ENCODE peak calls at places on chromosomes 12 and 14, in five cellular contexts. J is neural progenitor cell, T is lower lobe of right lung, B is heart left ventricle, L is body of pancreas. U is an unnamed sample. For H3K36me3, the result is how much of the 10 kb centered on the place peaks cover.

GRCh38 chr14:80987235-80988032 is 32.0 kb downstream of the TSHR start:
- DNase-seq in B (no peak), T (no peak), L (peak), J (peak), U (peak)

GRCh38 chr14:104717646-104718045 is 6.4 kb upstream of the ADSS1 start:
- DNase-seq in J (no peak), T (no peak), B (no peak), L (no peak), U (no peak)

GRCh38 chr14:61285364-61285763 is 4.2 kb upstream of the TMEM30B start:
- DNase-seq in L (no peak), T (no peak), B (no peak), J (no peak), U (no peak)

GRCh38 chr12:127760996-127761395 is 506.0 kb upstream of the TMEM132C start:
- DNase-seq in J (peak), B (no peak), L (no peak), T (no peak), U (no peak)

GRCh38 chr12:76455582-76456345 is 103.8 kb downstream of the OSBPL8 start:
- DNase-seq in T (no peak), L (peak), J (peak), B (no peak), U (peak)

GRCh38 chr14:22886500-22887259 is 3.7 kb downstream of the REM2 start:
- DNase-seq in J (peak), L (peak), B (peak), T (peak), U (no peak)

GRCh38 chr14:61581340-61581739 is 114.0 kb upstream of the HIF1A start:
- DNase-seq in L (no peak), J (no peak), B (no peak), T (no peak), U (no peak)

GRCh38 chr14:90513151-90514014 is 116.6 kb downstream of the CALM1 start:
- DNase-seq in T (peak), B (peak), J (peak), L (peak), U (no peak)

GRCh38 chr14:104039214-104039613 is 46.3 kb upstream of the ASPG start:
- DNase-seq in B (no peak), T (no peak), L (no peak), J (no peak), U (no peak)

GRCh38 chr14:96626916-96627315 is 124.7 kb downstream of the PAPOLA start:
- DNase-seq in B (no peak), T (no peak), L (no peak), J (no peak), U (no peak)

GRCh38 chr12:116157845-116158267 is 119.6 kb downstream of the MED13L start:
- DNase-seq in T (no peak), J (peak), B (no peak), L (no peak), U (no peak)

GRCh38 chr12:71780207-71780822 is 25.7 kb downstream of the RAB21 start:
- DNase-seq in J (peak), B (no peak), T (no peak), L (peak), U (no peak)

GRCh38 chr14:61749264-61749663 is 13.0 kb upstream of the SNAPC1 start:
- DNase-seq in L (no peak), T (no peak), J (no peak), B (no peak), U (no peak)

GRCh38 chr14:104343690-104344640 is 205.6 kb downstream of the KIF26A start:
- DNase-seq in T (peak), L (no peak), B (peak), J (peak), U (no peak)

GRCh38 chr12:31325877-31326631 is at the start of gene SINHCAF:
- DNase-seq in L (peak), J (peak), B (peak), T (peak), U (peak)

GRCh38 chr12:42669471-42669997 is 80.0 kb upstream of the PRICKLE1 start:
- DNase-seq in L (no peak), J (no peak), T (no peak), B (no peak), U (no peak)

GRCh38 chr12:106058256-106059182 is 80.2 kb downstream of the NUAK1 start:
- DNase-seq in T (no peak), B (no peak), J (no peak), L (no peak), U (peak)

GRCh38 chr12:105933671-105934665 is 204.8 kb downstream of the NUAK1 start:
- DNase-seq in T (no peak), B (no peak), L (peak), J (no peak), U (peak)

GRCh38 chr12:90630006-90630405 is 325.0 kb downstream of the CCER1 start:
- DNase-seq in J (no peak), T (no peak), L (no peak), B (no peak), U (no peak)

GRCh38 chr12:51484119-51484518 is 59.5 kb downstream of the SLC4A8 start:
- DNase-seq in L (no peak), J (no peak), T (no peak), B (no peak), U (no peak)

GRCh38 chr12:94982456-94982855 is 21.0 kb downstream of the NDUFA12 start:
- DNase-seq in J (peak), L (no peak), B (no peak), T (no peak), U (no peak)

GRCh38 chr12:79260923-79261322 is 396.3 kb downstream of the SYT1 start:
- DNase-seq in B (no peak), J (no peak), T (no peak), L (no peak), U (no peak)

GRCh38 chr12:127811988-127812387 is 455.0 kb upstream of the TMEM132C start:
- DNase-seq in J (peak), B (no peak), L (peak), T (no peak), U (peak)

GRCh38 chr12:944201-944600 is 5.3 kb downstream of the RAD52 start:
- DNase-seq in T (no peak), J (no peak), B (no peak), L (no peak), U (no peak)

GRCh38 chr14:104774453-104775072 is 21.0 kb downstream of the AKT1 start:
- DNase-seq in J (no peak), B (no peak), L (peak), T (peak), U (no peak)

GRCh38 chr12:57258977-57259970 is 8.3 kb upstream of the STAC3 start:
- DNase-seq in T (no peak), B (peak), J (no peak), L (peak), U (no peak)

GRCh38 chr14:36471431-36471830 is 48.6 kb downstream of the NKX2-1 start:
- DNase-seq in J (no peak), L (no peak), T (no peak), B (no peak), U (no peak)

GRCh38 chr14:22266683-22267082 is 322.3 kb downstream of the DAD1 start:
- DNase-seq in T (no peak), J (no peak), B (no peak), L (no peak), U (no peak)

GRCh38 chr14:95480109-95480886 is 36.2 kb downstream of the SYNE3 start:
- DNase-seq in L (peak), T (no peak), J (no peak), B (peak), U (no peak)

GRCh38 chr12:25648460-25648859 is 95.4 kb upstream of the LMNTD1 start:
- DNase-seq in T (peak), J (peak), B (peak), L (peak), U (peak)

DNA sequence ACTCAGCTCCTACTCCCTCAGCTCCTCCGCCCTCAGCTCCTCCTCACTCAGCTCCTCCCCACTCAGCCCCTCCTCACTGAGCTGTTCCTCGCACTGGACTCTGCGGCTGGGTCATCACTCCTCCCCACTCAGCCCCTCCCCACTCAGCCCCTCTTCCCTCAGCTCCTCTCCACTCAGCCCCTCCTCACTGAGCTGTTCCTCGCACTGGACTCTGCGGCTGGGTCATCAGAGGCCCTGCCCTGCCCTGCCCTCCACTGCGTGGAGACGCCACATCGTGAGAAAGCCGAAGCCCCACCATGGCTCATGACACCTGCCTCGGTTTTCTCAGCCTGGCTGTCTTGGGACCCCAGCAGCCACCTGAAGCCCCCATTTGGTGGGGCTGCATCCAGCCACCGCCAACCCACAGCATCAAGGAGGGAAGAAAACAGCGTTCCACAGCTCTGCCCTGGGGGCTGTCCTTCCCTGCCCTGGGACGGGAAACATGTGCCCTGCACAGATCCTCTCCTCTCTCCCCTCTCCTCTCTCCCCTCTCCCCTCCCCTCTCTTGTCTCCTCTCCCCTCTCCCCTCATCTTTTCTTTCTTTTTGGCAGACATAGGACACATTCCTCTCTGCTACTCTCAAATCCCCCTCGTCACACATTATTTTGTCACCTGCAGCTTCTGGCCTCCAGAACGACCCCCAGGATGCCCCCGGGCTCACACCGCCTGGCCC is 17.7 kb downstream of the NOC4L start:
- DNase-seq in T (no peak), L (no peak), B (no peak), J (no peak), U (no peak)
- H3K4me3 ChIP-seq in T (peak), L (no peak), B (no peak), J (no peak), U (no peak)

GRCh38 chr12:110613771-110614684 is at the start of gene TCTN1:
- DNase-seq in T (peak), B (peak), J (peak), L (peak), U (peak)
- TF ChIP-seq CTCF in T (no peak), B (peak), J (no peak), L (no peak), U (no peak)

GRCh38 chr14:88597601-88598000 is 34.8 kb downstream of the ZC3H14 start:
- DNase-seq in L (no peak), T (no peak), J (no peak), B (no peak), U (no peak)

GRCh38 chr14:88597038-88597437 is 34.2 kb downstream of the ZC3H14 start:
- DNase-seq in L (no peak), J (no peak), T (no peak), B (no peak), U (no peak)

GRCh38 chr14:88599321-88599720 is 36.5 kb downstream of the ZC3H14 start:
- DNase-seq in L (no peak), B (no peak), T (no peak), J (no peak), U (no peak)

GRCh38 chr14:88598097-88598675 is 35.3 kb downstream of the ZC3H14 start:
- DNase-seq in T (no peak), L (no peak), J (no peak), B (no peak), U (no peak)

GRCh38 chr14:88599761-88600439 is 37.1 kb downstream of the ZC3H14 start:
- DNase-seq in J (no peak), T (no peak), B (no peak), L (no peak), U (no peak)
- H3K36me3 ChIP-seq in J (under half), T (half or more), B (half or more), L (under half), U (under half)

DNA sequence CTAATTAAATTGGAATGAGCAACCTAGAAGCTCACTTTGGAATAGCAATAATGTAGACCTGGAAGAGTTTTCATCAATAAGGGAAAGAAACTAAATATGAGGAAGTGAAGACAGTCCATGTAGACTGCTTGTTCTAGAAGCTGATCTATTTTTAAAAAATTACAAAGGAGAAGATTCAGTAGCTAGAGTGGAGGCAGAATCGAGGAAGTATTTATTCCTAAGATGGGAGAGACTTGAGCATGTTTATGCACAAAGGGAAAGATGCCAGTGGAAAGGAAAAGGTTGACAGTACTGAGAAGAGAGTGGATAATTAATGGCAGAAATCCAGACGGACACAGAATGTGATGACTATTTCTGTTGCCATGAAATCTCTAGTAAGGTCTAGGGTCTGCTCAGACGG is 156.3 kb upstream of the PDE3A start:
- DNase-seq in J (no peak), T (no peak), B (no peak), L (no peak), U (no peak)
- H3K4me3 ChIP-seq in J (no peak), T (no peak), B (peak), L (no peak), U (no peak)

GRCh38 chr12:67424784-67425183 is 155.6 kb downstream of the CAND1 start:
- DNase-seq in T (no peak), J (no peak), B (no peak), L (no peak), U (no peak)
- TF ChIP-seq CTCF in T (no peak), J (no peak), B (no peak), L (no peak), U (no peak)

GRCh38 chr14:30680036-30680435 is 57.9 kb downstream of the SCFD1 start:
- DNase-seq in T (no peak), J (no peak), B (no peak), L (no peak), U (no peak)
- H3K36me3 ChIP-seq in T (half or more), J (under half), B (half or more), L (under half), U (under half)

DNA sequence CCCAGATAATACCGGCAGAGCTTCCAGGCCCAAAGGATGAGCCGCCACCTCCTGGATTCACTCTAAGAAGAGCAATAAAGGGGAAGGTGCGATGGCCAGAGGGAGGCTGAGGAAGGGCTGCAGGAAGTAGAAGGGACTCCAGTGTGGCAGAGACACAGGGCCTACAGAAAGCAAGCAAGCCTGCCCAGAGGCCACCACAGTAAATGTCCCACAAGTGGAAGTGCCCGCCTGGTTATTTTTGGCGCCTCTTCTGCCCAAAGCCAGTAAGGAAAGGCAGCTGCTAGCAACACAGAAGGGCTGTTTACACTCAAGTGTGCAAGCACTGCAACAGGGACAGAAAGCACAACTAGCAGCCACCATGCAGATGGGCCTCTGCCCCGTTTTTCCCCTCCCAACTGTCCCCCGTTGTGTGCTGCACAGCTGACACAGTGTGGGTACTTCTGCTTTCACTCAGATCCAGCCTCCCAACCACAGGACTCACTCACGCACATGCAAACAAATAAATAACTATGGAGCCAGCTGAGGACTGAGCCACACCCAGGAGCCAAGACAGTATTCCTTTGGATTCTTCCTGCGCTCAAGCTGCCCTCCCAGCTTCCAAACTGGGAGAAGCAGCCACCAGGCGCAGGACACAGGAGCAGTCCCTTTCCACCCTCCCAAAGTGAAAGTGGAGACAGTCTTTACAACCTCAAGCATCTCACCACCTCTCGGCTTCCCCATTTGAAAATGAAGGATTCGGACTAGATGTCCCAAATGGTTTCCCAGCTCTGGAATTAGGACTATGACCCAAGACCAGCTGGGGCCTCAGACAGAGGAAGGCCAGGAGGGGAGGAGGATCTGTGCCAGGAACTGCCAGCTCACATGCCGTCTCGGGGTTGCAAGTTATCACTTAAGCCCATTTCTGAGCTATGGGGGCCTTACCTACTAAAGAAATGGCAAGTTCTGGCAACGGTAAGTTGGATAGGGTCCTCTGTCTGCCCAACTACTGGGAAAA is 40.0 kb upstream of the PNMA1 start:
- DNase-seq in J (no peak), T (no peak), L (peak), B (no peak), U (no peak)
- H3K4me3 ChIP-seq in J (no peak), T (peak), L (no peak), B (peak), U (peak)

DNA sequence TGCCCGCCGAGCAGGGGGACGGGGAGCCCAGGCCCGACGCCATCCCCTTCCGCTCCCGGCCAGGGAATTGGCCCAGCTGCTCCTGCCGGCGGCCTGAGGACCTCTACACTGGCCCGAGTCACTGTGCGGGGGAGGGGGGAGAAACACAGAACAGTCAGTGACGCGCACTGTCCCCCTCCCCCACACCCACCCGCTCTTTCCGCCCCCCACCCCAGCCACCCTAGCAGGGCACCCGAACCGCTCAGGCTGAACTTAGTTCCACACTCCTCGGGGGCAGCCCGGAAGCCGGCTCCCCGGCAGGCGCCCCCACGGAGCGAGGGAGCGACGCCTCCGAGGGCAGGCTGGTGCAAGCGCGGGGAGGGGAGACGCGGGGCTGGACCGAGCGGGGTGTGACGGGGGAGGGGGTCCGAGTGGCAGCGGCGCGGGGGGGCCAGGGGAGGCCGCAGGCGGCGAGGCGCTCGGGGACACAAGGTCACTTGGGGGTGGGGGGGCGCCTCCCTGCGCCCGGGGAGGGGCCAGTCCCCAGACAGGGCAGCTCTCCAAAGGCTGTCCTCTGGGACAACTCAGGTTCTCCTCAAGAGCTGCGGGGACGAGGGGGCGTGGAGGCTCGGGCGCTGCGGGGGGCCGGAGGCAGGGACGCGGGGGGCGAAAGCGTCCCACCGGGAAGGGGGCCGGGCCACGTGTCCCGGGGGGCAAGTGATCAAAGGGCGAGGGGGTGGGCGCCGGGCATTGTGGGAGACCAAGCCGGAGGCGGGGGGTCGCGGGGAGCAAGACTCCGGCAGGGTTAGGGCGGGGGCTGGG is 648 bp downstream of the CHD4 start:
- DNase-seq in B (peak), J (peak), L (peak), T (peak), U (no peak)
- TF ChIP-seq CTCF in B (no peak), J (no peak), L (no peak), T (no peak), U (no peak)

GRCh38 chr14:32514236-32514635 is 185.1 kb downstream of the AKAP6 start:
- DNase-seq in B (no peak), J (no peak), L (no peak), T (no peak), U (no peak)

GRCh38 chr14:32510815-32511214 is 181.7 kb downstream of the AKAP6 start:
- DNase-seq in B (no peak), T (no peak), J (no peak), L (no peak), U (no peak)

GRCh38 chr14:32513571-32514009 is 184.5 kb downstream of the AKAP6 start:
- DNase-seq in L (no peak), T (no peak), J (no peak), B (no peak), U (no peak)

GRCh38 chr14:32512348-32512747 is 183.2 kb downstream of the AKAP6 start:
- DNase-seq in J (no peak), L (no peak), B (no peak), T (no peak), U (no peak)

DNA sequence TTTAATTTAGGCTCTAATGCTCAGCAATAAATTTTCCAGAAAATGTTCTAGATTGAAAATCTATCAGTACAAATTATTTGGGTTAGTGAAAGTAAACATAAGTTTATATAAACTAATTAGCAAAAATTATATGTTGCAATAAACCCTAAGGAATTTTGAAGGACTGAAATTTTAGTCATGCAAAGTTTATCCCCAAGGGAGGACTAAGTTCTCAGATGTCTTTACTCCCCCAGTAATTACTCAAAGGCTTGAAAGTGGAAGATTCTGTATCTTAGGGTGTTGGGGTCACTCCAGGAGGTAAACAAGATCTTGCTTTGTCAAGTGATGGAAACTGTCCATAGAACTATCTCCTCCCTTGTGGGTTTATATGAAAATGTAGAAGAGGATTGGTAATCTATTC is 183.7 kb downstream of the AKAP6 start:
- DNase-seq in T (no peak), J (no peak), L (no peak), B (no peak), U (no peak)
- H3K36me3 ChIP-seq in T (under half), J (under half), L (under half), B (under half), U (under half)